ENCODE peak calls at places on chromosomes 5 and 9, in seven cellular contexts. L, P, V, H, G, X and M are unnamed samples.

GRCh38 chr5:172733179-172733973 is 37.6 kb downstream of the DUSP1 start:
- DNase-seq in L (no peak), P (no peak), V (peak; percentile 100), H (no peak), G (peak; percentile 91), X (peak; percentile 50), M (peak; percentile 99)

GRCh38 chr9:106816524-106816923 is 46.4 kb upstream of the ZNF462 start:
- DNase-seq in L (no peak), P (no peak), V (no peak), H (no peak), G (no peak), X (no peak), M (no peak)

GRCh38 chr9:6068983-6069382 is 53.6 kb upstream of the RANBP6 start:
- DNase-seq in L (no peak), P (no peak), V (no peak), H (peak; percentile 73), G (no peak), X (no peak), M (no peak)

GRCh38 chr5:24045034-24045433 is 537.6 kb downstream of the PRDM9 start:
- DNase-seq in L (no peak), P (peak; percentile 54), V (no peak), H (no peak), G (no peak), X (no peak), M (no peak)

GRCh38 chr5:170791325-170791954 is 7.9 kb downstream of the GABRP start:
- DNase-seq in L (no peak), P (peak; percentile 64), V (peak; percentile 34), H (no peak), G (peak; percentile 62), X (peak; percentile 84), M (peak; percentile 41)

GRCh38 chr5:65907138-65907537 is 19.2 kb upstream of the ERBIN start:
- DNase-seq in L (no peak), P (peak; percentile 59), V (no peak), H (no peak), G (no peak), X (no peak), M (no peak)

GRCh38 chr5:134249469-134250379 is 23.9 kb upstream of the PPP2CA start:
- DNase-seq in L (no peak), P (peak; percentile 58), V (peak; percentile 28), H (no peak), G (no peak), X (peak; percentile 78), M (no peak)

GRCh38 chr9:69120380-69121154 is 53.5 kb upstream of the TJP2 start:
- DNase-seq in L (no peak), P (peak; percentile 94), V (no peak), H (peak; percentile 4), G (no peak), X (peak; percentile 97), M (no peak)

GRCh38 chr9:129472651-129473102 is 148.2 kb downstream of the C9orf50 start:
- DNase-seq in L (no peak), P (no peak), V (no peak), H (no peak), G (no peak), X (no peak), M (no peak)

GRCh38 chr5:2929779-2930178 is 178.3 kb upstream of the IRX2 start:
- DNase-seq in L (no peak), P (no peak), V (no peak), H (no peak), G (no peak), X (no peak), M (no peak)

GRCh38 chr9:110251212-110251611 is 5.1 kb downstream of the TXN start:
- DNase-seq in L (no peak), P (no peak), V (no peak), H (peak; percentile 0), G (no peak), X (no peak), M (no peak)

GRCh38 chr5:30030110-30030509 is 1163.4 kb upstream of the CDH6 start:
- DNase-seq in L (no peak), P (peak; percentile 42), V (no peak), H (no peak), G (no peak), X (no peak), M (no peak)

GRCh38 chr5:61632064-61632463 is 300.0 kb downstream of the ZSWIM6 start:
- DNase-seq in L (no peak), P (no peak), V (no peak), H (no peak), G (no peak), X (peak; percentile 22), M (no peak)

GRCh38 chr9:99411068-99411467 is 189.0 kb downstream of the SEC61B start:
- DNase-seq in L (no peak), P (peak; percentile 60), V (no peak), H (no peak), G (no peak), X (peak; percentile 34), M (no peak)

GRCh38 chr9:134230942-134231325 is 66.6 kb upstream of the RNU6ATAC start:
- DNase-seq in L (no peak), P (no peak), V (no peak), H (no peak), G (no peak), X (no peak), M (no peak)

GRCh38 chr9:1429328-1429727 is 379.2 kb downstream of the DMRT2 start:
- DNase-seq in L (no peak), P (peak; percentile 45), V (no peak), H (no peak), G (no peak), X (peak; percentile 80), M (no peak)

GRCh38 chr9:110802416-110803035 is 133.9 kb downstream of the MUSK start:
- DNase-seq in L (no peak), P (peak; percentile 21), V (peak; percentile 86), H (no peak), G (no peak), X (peak; percentile 54), M (peak; percentile 55)

GRCh38 chr9:122498883-122499288 is 11.7 kb upstream of the OR1J2 start:
- DNase-seq in L (no peak), P (peak; percentile 66), V (peak; percentile 3), H (peak; percentile 23), G (no peak), X (peak; percentile 58), M (peak; percentile 40)

GRCh38 chr5:168607946-168608345 is 28.8 kb upstream of the PANK3 start:
- DNase-seq in L (no peak), P (no peak), V (no peak), H (peak; percentile 3), G (no peak), X (no peak), M (no peak)